ENCODE peak calls at places on chromosomes 12 and 14, in six cellular contexts. P is CD4-positive, alpha-beta memory T cell; J is GM23338; R is left ventricle myocardium inferior; T is caudate nucleus; X is GM23248. M is an unnamed sample.

GRCh38 chr12:55707841-55708694 is at the start of gene ITGA7:
- DNase-seq in P (peak), J (peak), R (peak), T (peak), X (peak), M (peak)

GRCh38 chr14:93980464-93981201 is 4.3 kb upstream of the ASB2 start:
- DNase-seq in P (no peak), J (no peak), R (peak), T (no peak), X (peak), M (no peak)

GRCh38 chr14:67514650-67515385 is 18.3 kb upstream of the PLEKHH1 start:
- DNase-seq in P (peak), J (peak), R (peak), T (no peak), X (peak), M (peak)

GRCh38 chr12:113065126-113066007 is 8.8 kb downstream of the DTX1 start:
- DNase-seq in P (no peak), J (peak), R (no peak), T (no peak), X (peak), M (no peak)

GRCh38 chr12:72346331-72346944 is 74.3 kb downstream of the TRHDE start:
- DNase-seq in P (peak), J (peak), R (no peak), T (peak), X (peak), M (peak)

GRCh38 chr14:92984082-92984788 is 61.3 kb downstream of the CHGA start:
- DNase-seq in P (no peak), J (no peak), R (no peak), T (no peak), X (no peak), M (no peak)

GRCh38 chr12:26346748-26347147 is 151.4 kb downstream of the SSPN start:
- DNase-seq in P (no peak), J (no peak), R (no peak), T (no peak), X (peak), M (no peak)

GRCh38 chr12:3132636-3133409 is 55.6 kb downstream of the TSPAN9 start:
- DNase-seq in P (no peak), J (peak), R (peak), T (no peak), X (peak), M (no peak)

GRCh38 chr12:30138483-30138882 is 354.7 kb upstream of the TMTC1 start:
- DNase-seq in P (no peak), J (peak), R (no peak), T (no peak), X (no peak), M (no peak)

GRCh38 chr14:102668291-102668873 is 75.9 kb downstream of the RCOR1 start:
- DNase-seq in P (no peak), J (no peak), R (no peak), T (no peak), X (no peak), M (no peak)

GRCh38 chr12:48973992-48974673 is 2.6 kb upstream of the WNT10B start:
- DNase-seq in P (no peak), J (peak), R (peak), T (no peak), X (peak), M (no peak)

GRCh38 chr12:120013659-120014380 is 24.8 kb downstream of the BICDL1 start:
- DNase-seq in P (peak), J (no peak), R (no peak), T (no peak), X (no peak), M (no peak)

GRCh38 chr12:27619308-27619707 is 76.9 kb upstream of the REP15 start:
- DNase-seq in P (no peak), J (no peak), R (no peak), T (no peak), X (peak), M (no peak)

GRCh38 chr12:106106892-106107291 is 31.9 kb downstream of the NUAK1 start:
- DNase-seq in P (no peak), J (peak), R (no peak), T (no peak), X (peak), M (no peak)

GRCh38 chr12:56221233-56221756 is 427 bp downstream of the RNF41 start:
- DNase-seq in P (no peak), J (peak), R (peak), T (peak), X (peak), M (peak)

GRCh38 chr14:52678591-52678990 is 16.8 kb downstream of the ERO1A start:
- DNase-seq in P (peak), J (peak), R (no peak), T (no peak), X (no peak), M (no peak)

GRCh38 chr12:46777587-46777986 is 48.2 kb downstream of the SLC38A4 start:
- DNase-seq in P (no peak), J (no peak), R (no peak), T (no peak), X (no peak), M (no peak)

GRCh38 chr14:103846569-103847438 is 571 bp downstream of the PPP1R13B start:
- DNase-seq in P (peak), J (peak), R (peak), T (no peak), X (peak), M (peak)

GRCh38 chr12:128763395-128763794 is 60.4 kb downstream of the SLC15A4 start:
- DNase-seq in P (no peak), J (no peak), R (no peak), T (no peak), X (no peak), M (no peak)

GRCh38 chr12:67148265-67148664 is 120.9 kb upstream of the CAND1 start:
- DNase-seq in P (no peak), J (no peak), R (no peak), T (no peak), X (no peak), M (no peak)

GRCh38 chr14:46885566-46885965 is 234.0 kb upstream of the RPL10L start:
- DNase-seq in P (no peak), J (no peak), R (no peak), T (no peak), X (no peak), M (no peak)

GRCh38 chr14:93061380-93062012 is 54.2 kb downstream of the ITPK1 start:
- DNase-seq in P (no peak), J (no peak), R (no peak), T (no peak), X (no peak), M (no peak)

GRCh38 chr12:47964102-47964723 is 817 bp downstream of the TMEM106C start:
- DNase-seq in P (no peak), J (peak), R (no peak), T (no peak), X (peak), M (no peak)

GRCh38 chr12:21894792-21895392 is 46.3 kb downstream of the ABCC9 start:
- DNase-seq in P (no peak), J (no peak), R (no peak), T (no peak), X (peak), M (no peak)

GRCh38 chr14:66231823-66232222 is 254.3 kb upstream of the CCDC196 start:
- DNase-seq in P (no peak), J (no peak), R (no peak), T (no peak), X (no peak), M (no peak)

GRCh38 chr12:105041186-105041585 is 43.1 kb downstream of the ALDH1L2 start:
- DNase-seq in P (no peak), J (no peak), R (no peak), T (no peak), X (no peak), M (no peak)

GRCh38 chr12:85405781-85406522 is 125.9 kb downstream of the ALX1 start:
- DNase-seq in P (no peak), J (no peak), R (no peak), T (no peak), X (peak), M (no peak)

DNA sequence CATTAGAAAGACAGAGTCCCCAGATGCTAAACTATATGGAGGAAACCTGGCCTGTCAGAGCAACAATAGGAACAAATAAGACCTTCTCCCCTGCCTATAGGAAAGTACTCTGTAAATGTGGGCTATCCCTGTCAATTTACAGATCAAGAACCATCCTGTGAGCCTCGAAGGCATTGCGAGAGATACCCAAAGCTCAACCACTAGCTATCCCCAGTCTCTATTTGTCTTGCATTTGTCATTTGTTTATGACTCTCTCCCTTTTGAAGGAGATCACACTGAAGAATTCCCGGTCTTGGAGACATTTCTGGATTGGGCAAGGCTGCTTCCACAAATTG is 42.7 kb upstream of the DHRS4 start:
- DNase-seq in P (no peak), J (no peak), R (no peak), T (no peak), X (no peak), M (no peak)
- H3K27ac ChIP-seq in P (no peak), J (no peak), R (no peak), T (no peak), X (no peak), M (no peak)

DNA sequence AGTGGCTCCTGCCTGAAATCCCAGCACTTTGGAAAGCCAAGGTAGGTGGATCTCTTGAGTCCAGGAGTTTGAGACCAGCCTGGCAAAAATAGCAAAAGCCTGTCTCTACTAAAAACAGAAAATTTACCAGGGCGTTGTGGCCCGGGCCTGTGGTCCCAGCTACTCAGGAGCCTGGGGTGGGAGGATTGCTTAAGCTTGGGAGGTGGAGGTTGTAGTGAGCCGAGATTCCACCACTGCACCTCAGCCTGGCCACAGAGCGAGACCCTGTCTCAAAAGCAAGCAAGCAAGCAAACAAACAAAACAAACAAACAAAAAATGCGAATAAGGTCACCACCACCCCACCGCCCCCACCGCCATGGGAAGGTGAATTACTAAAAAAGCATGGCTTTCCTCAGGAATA is 238.7 kb downstream of the ATXN7L3B start:
- DNase-seq in P (no peak), J (peak), R (no peak), T (no peak), X (no peak), M (no peak)
- H3K27ac ChIP-seq in P (no peak), J (no peak), R (no peak), T (no peak), X (no peak), M (no peak)

DNA sequence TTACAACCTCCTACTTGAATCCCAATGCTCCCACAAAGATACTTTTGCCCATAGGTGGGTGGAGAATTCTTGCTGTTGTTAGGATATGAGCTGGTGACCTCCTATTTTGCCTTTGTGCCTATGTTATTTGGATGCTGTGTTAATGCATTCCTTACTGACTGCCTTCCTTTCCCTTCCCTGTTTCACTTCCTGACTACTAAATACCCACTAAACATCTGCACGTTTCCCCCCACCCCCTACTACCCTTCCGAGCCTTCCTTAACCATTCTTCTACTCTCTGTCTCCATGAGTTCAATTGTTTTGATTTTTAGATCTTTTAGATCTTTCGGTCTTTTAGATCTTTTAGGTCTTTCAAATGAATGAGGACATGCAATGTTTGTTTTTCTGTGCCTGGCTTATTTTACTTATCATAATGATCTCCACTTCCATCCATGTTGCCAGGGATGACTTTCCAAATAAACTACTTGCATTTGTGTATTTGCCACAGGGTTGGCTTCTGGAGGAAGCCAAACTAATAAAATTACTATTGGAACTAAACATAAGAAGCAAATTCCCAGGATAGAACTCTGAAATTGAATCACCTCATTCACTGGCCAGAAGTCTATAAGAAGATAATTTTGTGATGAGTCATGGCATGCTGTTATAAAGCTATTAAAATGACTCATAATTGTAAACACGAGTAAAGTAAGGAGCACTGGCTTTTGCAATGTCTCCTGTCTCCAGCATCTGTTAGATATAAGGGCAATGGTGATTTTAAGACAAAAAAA is 586.2 kb downstream of the LRFN5 start:
- DNase-seq in P (no peak), J (no peak), R (no peak), T (no peak), X (peak), M (no peak)
- H3K27ac ChIP-seq in P (no peak), J (peak), R (no peak), T (no peak), X (peak), M (no peak)

GRCh38 chr14:70896317-70896716 is 10.9 kb upstream of the PCNX1 start:
- DNase-seq in P (no peak), J (no peak), R (no peak), T (no peak), X (no peak), M (no peak)
- H3K27ac ChIP-seq in P (no peak), J (no peak), R (no peak), T (no peak), X (peak), M (no peak)

DNA sequence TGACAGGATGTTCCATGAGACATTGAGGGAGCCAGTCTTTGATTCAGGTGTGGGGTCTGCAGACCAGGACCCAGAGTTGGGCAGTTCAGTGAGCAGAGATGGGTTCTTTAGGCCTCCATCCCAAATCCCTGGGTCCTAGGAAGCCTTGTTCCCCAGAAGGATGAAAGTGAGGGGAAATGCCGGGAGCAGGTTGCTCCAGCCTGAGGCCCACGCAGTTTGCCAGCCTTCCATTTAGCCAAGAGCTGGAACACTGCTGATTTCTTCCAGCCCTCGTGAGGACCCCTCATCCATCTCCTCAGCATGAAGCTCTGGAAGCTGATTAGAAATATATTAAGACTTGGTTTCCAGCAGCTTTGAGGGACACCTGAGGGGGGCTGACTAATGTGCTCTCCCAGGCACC is 12.1 kb downstream of the C14orf132 start:
- DNase-seq in P (no peak), J (no peak), R (no peak), T (no peak), X (no peak), M (no peak)
- H3K27ac ChIP-seq in P (no peak), J (no peak), R (no peak), T (peak), X (no peak), M (peak)

DNA sequence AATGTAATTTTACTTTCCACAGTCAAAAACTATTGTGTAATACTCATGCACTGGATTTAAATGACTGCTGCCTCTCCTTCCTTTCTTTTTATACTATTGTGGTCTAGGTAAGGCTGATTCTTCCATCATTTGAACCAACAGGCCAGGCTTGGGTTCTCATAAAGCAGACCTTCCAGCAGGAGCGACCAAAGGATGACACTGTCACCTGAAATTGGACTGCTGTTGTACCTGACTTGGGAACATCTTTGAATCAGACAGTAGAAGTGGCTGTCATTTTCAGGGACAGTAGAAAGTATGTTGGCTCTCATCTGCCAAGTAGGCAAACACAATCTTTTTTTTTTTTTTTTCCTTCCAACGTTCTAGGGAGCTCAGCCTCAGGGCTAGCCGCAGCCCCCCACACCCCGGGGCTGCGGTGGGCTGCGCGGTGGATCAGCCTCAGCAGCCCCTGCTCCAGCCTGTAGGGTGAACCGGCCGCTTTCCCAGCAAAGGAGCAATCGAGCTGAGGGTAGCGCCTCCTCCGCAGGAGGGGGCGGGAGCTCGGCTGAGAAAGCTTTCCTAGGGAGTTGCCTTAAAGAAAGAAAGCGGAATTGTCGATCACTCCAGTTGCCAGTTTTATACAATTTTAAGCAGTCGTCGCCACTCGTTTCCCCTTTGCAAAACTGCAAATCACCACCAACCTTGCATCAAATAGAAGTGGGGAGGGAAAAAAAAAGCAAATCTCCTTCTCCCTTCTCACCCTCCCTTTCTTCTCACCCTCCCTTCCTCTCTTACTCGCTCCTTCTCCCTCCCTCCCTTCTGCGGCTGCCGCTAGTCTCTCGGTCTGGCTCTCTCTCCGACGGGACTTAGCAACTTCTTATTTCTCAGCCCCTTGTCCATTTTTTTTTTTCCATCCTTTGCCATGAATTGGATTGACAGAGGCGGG is at the start of gene PDE3A:
- DNase-seq in P (no peak), J (peak), R (peak), T (peak), X (peak), M (no peak)
- H3K27ac ChIP-seq in P (no peak), J (no peak), R (peak), T (peak), X (peak), M (peak)

DNA sequence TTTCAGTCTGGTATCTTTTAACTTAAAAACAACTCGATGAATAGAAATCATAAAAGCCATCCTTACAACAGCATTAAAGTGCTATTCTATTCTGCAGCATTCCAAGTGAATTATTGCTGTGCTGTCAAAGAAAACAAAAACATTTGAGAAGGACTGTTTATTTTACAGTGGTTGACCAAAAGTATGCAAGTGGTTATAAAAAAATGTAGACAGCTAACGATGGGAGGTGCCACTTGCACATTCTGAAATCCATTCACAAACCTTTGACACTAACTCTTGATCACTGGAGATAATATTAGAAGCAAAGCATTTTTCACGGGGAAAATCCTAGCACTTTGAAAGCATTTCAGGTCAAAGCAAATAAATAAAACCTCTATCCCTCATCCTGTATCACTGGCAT is 55.6 kb downstream of the HMGA2 start:
- DNase-seq in P (no peak), J (no peak), R (no peak), T (no peak), X (peak), M (no peak)
- H3K27ac ChIP-seq in P (no peak), J (no peak), R (no peak), T (no peak), X (peak), M (no peak)

GRCh38 chr12:6324936-6325750 is 14.7 kb downstream of the PLEKHG6 start:
- DNase-seq in P (no peak), J (no peak), R (no peak), T (no peak), X (no peak), M (no peak)
- H3K27ac ChIP-seq in P (no peak), J (peak), R (peak), T (no peak), X (peak), M (no peak)

DNA sequence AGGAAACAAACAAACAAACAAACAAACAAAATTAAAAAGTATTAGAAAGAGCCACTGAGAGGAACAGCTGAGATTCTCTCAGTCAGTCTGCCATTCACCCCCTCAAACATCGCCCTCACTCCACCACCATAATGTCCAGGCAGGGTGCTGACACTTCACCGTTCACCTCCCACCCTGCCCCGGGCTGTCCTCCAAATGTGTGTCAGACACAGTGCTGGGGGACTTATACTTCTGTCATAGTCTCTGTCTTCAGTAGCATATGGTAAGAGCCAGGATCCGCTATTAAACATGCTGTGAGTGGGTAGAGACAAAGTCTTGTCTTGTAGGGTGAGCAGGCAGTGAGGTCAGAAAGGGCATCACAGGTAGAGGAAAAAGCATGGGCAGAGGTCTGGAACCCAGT is 28.3 kb downstream of the KRT18 start:
- DNase-seq in P (no peak), J (no peak), R (no peak), T (no peak), X (peak), M (no peak)
- H3K27ac ChIP-seq in P (no peak), J (no peak), R (no peak), T (no peak), X (no peak), M (no peak)

GRCh38 chr12:20274008-20274407 is 94.3 kb upstream of the PDE3A start:
- DNase-seq in P (no peak), J (no peak), R (peak), T (no peak), X (no peak), M (no peak)
- H3K27ac ChIP-seq in P (no peak), J (no peak), R (peak), T (no peak), X (no peak), M (no peak)

M was measured in substantia nigra.